ENCODE peak calls at places on chromosome 14, in nine cellular contexts. One of them, this sample, is unnamed.

GRCh38 chr14:95685978-95686922 is at the start of gene TCL1B:
- DNase-seq in mucosa of descending colon: no peak
- DNase-seq in fibroblast of the aortic adventitia: no peak
- DNase-seq in keratinocyte: no peak
- DNase-seq in body of pancreas: no peak
- DNase-seq in pancreas: no peak
- DNase-seq in epithelial cell of esophagus: no peak
- DNase-seq in cardiac muscle cell: no peak
- DNase-seq in sigmoid colon: no peak
- DNase-seq in this sample: no peak

GRCh38 chr14:68458840-68459469 is 333.9 kb downstream of the ZFP36L1 start:
- DNase-seq in sigmoid colon: peak
- DNase-seq in epithelial cell of esophagus: peak
- DNase-seq in keratinocyte: peak
- DNase-seq in pancreas: peak
- DNase-seq in fibroblast of the aortic adventitia: peak
- DNase-seq in cardiac muscle cell: peak
- DNase-seq in mucosa of descending colon: peak
- DNase-seq in body of pancreas: peak
- DNase-seq in this sample: peak

GRCh38 chr14:65356327-65356836 is 56.1 kb upstream of the FUT8 start:
- DNase-seq in body of pancreas: no peak
- DNase-seq in keratinocyte: peak
- DNase-seq in fibroblast of the aortic adventitia: peak
- DNase-seq in pancreas: no peak
- DNase-seq in cardiac muscle cell: peak
- DNase-seq in epithelial cell of esophagus: peak
- DNase-seq in mucosa of descending colon: no peak
- DNase-seq in sigmoid colon: no peak
- DNase-seq in this sample: no peak

GRCh38 chr14:95691591-95691990 is 5.4 kb downstream of the TCL1B start:
- DNase-seq in pancreas: no peak
- DNase-seq in keratinocyte: no peak
- DNase-seq in sigmoid colon: no peak
- DNase-seq in fibroblast of the aortic adventitia: no peak
- DNase-seq in epithelial cell of esophagus: no peak
- DNase-seq in cardiac muscle cell: no peak
- DNase-seq in mucosa of descending colon: no peak
- DNase-seq in body of pancreas: no peak
- DNase-seq in this sample: no peak

GRCh38 chr14:26377150-26377549 is 220.7 kb downstream of the NOVA1 start:
- DNase-seq in sigmoid colon: no peak
- DNase-seq in cardiac muscle cell: no peak
- DNase-seq in keratinocyte: no peak
- DNase-seq in epithelial cell of esophagus: peak
- DNase-seq in pancreas: no peak
- DNase-seq in body of pancreas: no peak
- DNase-seq in fibroblast of the aortic adventitia: no peak
- DNase-seq in mucosa of descending colon: no peak
- DNase-seq in this sample: no peak

GRCh38 chr14:103613517-103613916 is 15.5 kb upstream of the KLC1 start:
- DNase-seq in epithelial cell of esophagus: peak
- DNase-seq in pancreas: no peak
- DNase-seq in body of pancreas: no peak
- DNase-seq in cardiac muscle cell: no peak
- DNase-seq in sigmoid colon: no peak
- DNase-seq in fibroblast of the aortic adventitia: peak
- DNase-seq in keratinocyte: no peak
- DNase-seq in mucosa of descending colon: no peak
- DNase-seq in this sample: no peak

GRCh38 chr14:79645753-79646362 is 565.4 kb downstream of the DIO2 start:
- DNase-seq in body of pancreas: no peak
- DNase-seq in epithelial cell of esophagus: no peak
- DNase-seq in cardiac muscle cell: no peak
- DNase-seq in keratinocyte: no peak
- DNase-seq in mucosa of descending colon: no peak
- DNase-seq in fibroblast of the aortic adventitia: no peak
- DNase-seq in pancreas: no peak
- DNase-seq in sigmoid colon: no peak
- DNase-seq in this sample: no peak

GRCh38 chr14:55277972-55278740 is 6.9 kb downstream of the FBXO34 start:
- DNase-seq in pancreas: no peak
- DNase-seq in keratinocyte: no peak
- DNase-seq in mucosa of descending colon: no peak
- DNase-seq in epithelial cell of esophagus: no peak
- DNase-seq in fibroblast of the aortic adventitia: no peak
- DNase-seq in cardiac muscle cell: no peak
- DNase-seq in body of pancreas: no peak
- DNase-seq in sigmoid colon: no peak
- DNase-seq in this sample: no peak

GRCh38 chr14:61891810-61892209 is 129.6 kb downstream of the SNAPC1 start:
- DNase-seq in pancreas: no peak
- DNase-seq in keratinocyte: no peak
- DNase-seq in mucosa of descending colon: no peak
- DNase-seq in sigmoid colon: no peak
- DNase-seq in fibroblast of the aortic adventitia: no peak
- DNase-seq in body of pancreas: no peak
- DNase-seq in epithelial cell of esophagus: peak
- DNase-seq in cardiac muscle cell: no peak
- DNase-seq in this sample: no peak

GRCh38 chr14:61891251-61891650 is 129.0 kb downstream of the SNAPC1 start:
- DNase-seq in keratinocyte: no peak
- DNase-seq in fibroblast of the aortic adventitia: peak
- DNase-seq in cardiac muscle cell: peak
- DNase-seq in body of pancreas: no peak
- DNase-seq in pancreas: no peak
- DNase-seq in mucosa of descending colon: no peak
- DNase-seq in sigmoid colon: no peak
- DNase-seq in epithelial cell of esophagus: peak
- DNase-seq in this sample: no peak

GRCh38 chr14:61887628-61888027 is 125.4 kb downstream of the SNAPC1 start:
- DNase-seq in keratinocyte: no peak
- DNase-seq in cardiac muscle cell: no peak
- DNase-seq in fibroblast of the aortic adventitia: no peak
- DNase-seq in pancreas: no peak
- DNase-seq in body of pancreas: no peak
- DNase-seq in mucosa of descending colon: no peak
- DNase-seq in epithelial cell of esophagus: no peak
- DNase-seq in sigmoid colon: no peak
- DNase-seq in this sample: no peak

GRCh38 chr14:61893371-61893940 is 131.2 kb downstream of the SNAPC1 start:
- DNase-seq in cardiac muscle cell: no peak
- DNase-seq in fibroblast of the aortic adventitia: no peak
- DNase-seq in epithelial cell of esophagus: no peak
- DNase-seq in mucosa of descending colon: no peak
- DNase-seq in keratinocyte: no peak
- DNase-seq in pancreas: no peak
- DNase-seq in sigmoid colon: no peak
- DNase-seq in body of pancreas: no peak
- DNase-seq in this sample: no peak

DNA sequence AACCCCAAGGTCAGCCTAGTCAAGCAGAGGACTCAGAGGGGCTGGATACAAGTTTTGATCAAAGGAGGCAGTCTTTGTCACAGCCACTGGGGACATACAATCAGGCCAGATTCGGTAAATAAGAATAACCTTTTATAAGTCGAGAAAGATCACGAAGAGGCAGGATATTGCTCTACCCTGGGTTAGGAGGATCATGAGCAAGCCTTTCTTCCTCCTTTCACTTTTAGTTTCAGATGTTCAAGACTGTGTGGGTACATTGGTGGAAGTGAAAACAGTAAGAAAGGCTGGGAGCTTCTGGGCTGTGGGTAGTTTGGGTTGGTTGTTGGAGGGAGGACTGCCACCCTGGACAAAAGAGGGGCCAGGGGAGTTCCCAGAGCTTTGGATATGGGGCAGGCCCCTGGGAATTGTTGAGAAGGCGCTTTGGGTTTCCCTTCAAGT is 127.7 kb downstream of the SNAPC1 start:
- DNase-seq in fibroblast of the aortic adventitia: no peak
- DNase-seq in mucosa of descending colon: no peak
- DNase-seq in body of pancreas: no peak
- DNase-seq in epithelial cell of esophagus: no peak
- DNase-seq in sigmoid colon: no peak
- DNase-seq in cardiac muscle cell: no peak
- DNase-seq in pancreas: no peak
- DNase-seq in keratinocyte: no peak
- DNase-seq in this sample: no peak
- TF ChIP-seq CTCF in fibroblast of the aortic adventitia: no peak
- TF ChIP-seq CTCF in mucosa of descending colon: no peak
- TF ChIP-seq CTCF in body of pancreas: no peak
- TF ChIP-seq CTCF in epithelial cell of esophagus: no peak
- TF ChIP-seq CTCF in sigmoid colon: no peak
- TF ChIP-seq CTCF in cardiac muscle cell: no peak
- TF ChIP-seq CTCF in pancreas: no peak
- TF ChIP-seq CTCF in keratinocyte: no peak
- TF ChIP-seq CTCF in this sample: no peak

DNA sequence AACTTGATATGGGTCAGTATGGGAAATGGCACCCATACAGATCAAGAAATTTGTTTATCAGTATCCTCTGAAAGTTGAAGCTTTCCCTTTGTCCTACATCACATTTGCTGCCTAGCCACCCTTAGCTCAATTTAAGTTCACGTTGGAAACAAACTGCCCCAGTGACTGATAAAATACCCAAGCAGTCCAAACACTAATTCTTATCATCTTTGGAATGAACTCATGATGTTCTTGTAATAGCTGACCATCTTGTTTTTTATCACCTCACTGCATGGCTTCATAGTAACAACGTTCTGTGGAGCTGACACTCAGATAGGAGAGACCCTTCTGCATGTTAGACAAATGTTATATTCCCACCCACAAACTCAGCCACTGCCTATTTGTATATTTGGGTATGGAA is 93.4 kb downstream of the GPR135 start:
- DNase-seq in mucosa of descending colon: no peak
- DNase-seq in sigmoid colon: no peak
- DNase-seq in fibroblast of the aortic adventitia: no peak
- DNase-seq in pancreas: no peak
- DNase-seq in epithelial cell of esophagus: no peak
- DNase-seq in body of pancreas: no peak
- DNase-seq in cardiac muscle cell: peak
- DNase-seq in keratinocyte: no peak
- DNase-seq in this sample: no peak
- H3K4me3 ChIP-seq in mucosa of descending colon: no peak
- H3K4me3 ChIP-seq in sigmoid colon: no peak
- H3K4me3 ChIP-seq in fibroblast of the aortic adventitia: no peak
- H3K4me3 ChIP-seq in pancreas: no peak
- H3K4me3 ChIP-seq in epithelial cell of esophagus: no peak
- H3K4me3 ChIP-seq in body of pancreas: no peak
- H3K4me3 ChIP-seq in cardiac muscle cell: no peak
- H3K4me3 ChIP-seq in keratinocyte: no peak
- H3K4me3 ChIP-seq in this sample: no peak

GRCh38 chr14:104787736-104788532 is 7.6 kb downstream of the AKT1 start:
- DNase-seq in fibroblast of the aortic adventitia: no peak
- DNase-seq in epithelial cell of esophagus: no peak
- DNase-seq in keratinocyte: no peak
- DNase-seq in sigmoid colon: no peak
- DNase-seq in mucosa of descending colon: no peak
- DNase-seq in cardiac muscle cell: no peak
- DNase-seq in body of pancreas: no peak
- DNase-seq in pancreas: no peak
- DNase-seq in this sample: no peak

GRCh38 chr14:104785708-104786080 is 9.9 kb downstream of the AKT1 start:
- DNase-seq in pancreas: no peak
- DNase-seq in keratinocyte: no peak
- DNase-seq in sigmoid colon: no peak
- DNase-seq in epithelial cell of esophagus: no peak
- DNase-seq in fibroblast of the aortic adventitia: no peak
- DNase-seq in mucosa of descending colon: no peak
- DNase-seq in body of pancreas: no peak
- DNase-seq in cardiac muscle cell: no peak
- DNase-seq in this sample: no peak

GRCh38 chr14:104786726-104787675 is 8.5 kb downstream of the AKT1 start:
- DNase-seq in fibroblast of the aortic adventitia: no peak
- DNase-seq in keratinocyte: no peak
- DNase-seq in body of pancreas: no peak
- DNase-seq in mucosa of descending colon: no peak
- DNase-seq in pancreas: no peak
- DNase-seq in epithelial cell of esophagus: no peak
- DNase-seq in sigmoid colon: no peak
- DNase-seq in cardiac muscle cell: no peak
- DNase-seq in this sample: no peak

GRCh38 chr14:104784846-104785707 is 10.5 kb downstream of the AKT1 start:
- DNase-seq in cardiac muscle cell: no peak
- DNase-seq in epithelial cell of esophagus: no peak
- DNase-seq in fibroblast of the aortic adventitia: no peak
- DNase-seq in keratinocyte: no peak
- DNase-seq in body of pancreas: peak
- DNase-seq in sigmoid colon: no peak
- DNase-seq in mucosa of descending colon: no peak
- DNase-seq in pancreas: no peak
- DNase-seq in this sample: no peak

GRCh38 chr14:104786091-104786586 is 9.4 kb downstream of the AKT1 start:
- DNase-seq in fibroblast of the aortic adventitia: no peak
- DNase-seq in epithelial cell of esophagus: no peak
- DNase-seq in sigmoid colon: no peak
- DNase-seq in keratinocyte: no peak
- DNase-seq in pancreas: no peak
- DNase-seq in body of pancreas: no peak
- DNase-seq in mucosa of descending colon: no peak
- DNase-seq in cardiac muscle cell: no peak
- DNase-seq in this sample: no peak
- TF ChIP-seq CTCF in fibroblast of the aortic adventitia: no peak
- TF ChIP-seq CTCF in epithelial cell of esophagus: no peak
- TF ChIP-seq CTCF in sigmoid colon: no peak
- TF ChIP-seq CTCF in keratinocyte: no peak
- TF ChIP-seq CTCF in pancreas: no peak
- TF ChIP-seq CTCF in body of pancreas: no peak
- TF ChIP-seq CTCF in mucosa of descending colon: no peak
- TF ChIP-seq CTCF in cardiac muscle cell: no peak
- TF ChIP-seq CTCF in this sample: no peak

GRCh38 chr14:24143511-24143910 is 2.1 kb upstream of the EMC9 start:
- DNase-seq in sigmoid colon: no peak
- DNase-seq in epithelial cell of esophagus: no peak
- DNase-seq in keratinocyte: no peak
- DNase-seq in mucosa of descending colon: no peak
- DNase-seq in fibroblast of the aortic adventitia: peak
- DNase-seq in pancreas: no peak
- DNase-seq in cardiac muscle cell: peak
- DNase-seq in body of pancreas: no peak
- DNase-seq in this sample: no peak

GRCh38 chr14:24145700-24146621 is at the start of gene PSME2:
- DNase-seq in cardiac muscle cell: peak
- DNase-seq in fibroblast of the aortic adventitia: peak
- DNase-seq in keratinocyte: no peak
- DNase-seq in sigmoid colon: no peak
- DNase-seq in body of pancreas: no peak
- DNase-seq in epithelial cell of esophagus: no peak
- DNase-seq in mucosa of descending colon: no peak
- DNase-seq in pancreas: no peak
- DNase-seq in this sample: no peak

GRCh38 chr14:24144451-24144850 is 2.0 kb downstream of the PSME2 start:
- DNase-seq in keratinocyte: no peak
- DNase-seq in pancreas: no peak
- DNase-seq in sigmoid colon: no peak
- DNase-seq in cardiac muscle cell: no peak
- DNase-seq in fibroblast of the aortic adventitia: no peak
- DNase-seq in body of pancreas: no peak
- DNase-seq in mucosa of descending colon: no peak
- DNase-seq in epithelial cell of esophagus: no peak
- DNase-seq in this sample: no peak

GRCh38 chr14:24146622-24146977 is 190 bp upstream of the PSME2 start:
- DNase-seq in cardiac muscle cell: peak
- DNase-seq in body of pancreas: peak
- DNase-seq in mucosa of descending colon: peak
- DNase-seq in pancreas: peak
- DNase-seq in fibroblast of the aortic adventitia: peak
- DNase-seq in keratinocyte: peak
- DNase-seq in epithelial cell of esophagus: peak
- DNase-seq in sigmoid colon: peak
- DNase-seq in this sample: peak

DNA sequence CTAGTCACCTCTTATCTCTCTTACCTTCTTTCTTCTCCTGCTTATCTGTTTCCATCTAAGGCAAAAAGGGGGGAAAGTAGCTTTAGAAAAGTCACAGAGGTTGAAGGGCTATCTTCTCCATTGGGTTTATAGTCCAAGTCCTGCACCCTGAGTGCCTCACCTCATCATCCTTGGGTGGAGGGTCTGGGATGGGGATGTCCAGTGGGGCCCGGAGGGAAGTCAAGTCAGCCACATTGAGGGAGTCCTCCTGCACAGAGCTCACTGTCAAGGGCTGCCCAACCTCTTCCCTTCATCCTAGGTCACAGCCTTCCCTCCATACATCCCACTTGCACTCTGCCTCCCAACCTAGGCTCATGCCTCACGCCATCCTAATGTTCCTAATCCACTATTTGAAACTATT is 1.2 kb downstream of the PSME2 start:
- DNase-seq in sigmoid colon: no peak
- DNase-seq in pancreas: no peak
- DNase-seq in body of pancreas: no peak
- DNase-seq in fibroblast of the aortic adventitia: no peak
- DNase-seq in mucosa of descending colon: no peak
- DNase-seq in epithelial cell of esophagus: no peak
- DNase-seq in keratinocyte: no peak
- DNase-seq in cardiac muscle cell: no peak
- DNase-seq in this sample: no peak
- H3K4me3 ChIP-seq in sigmoid colon: no peak
- H3K4me3 ChIP-seq in pancreas: no peak
- H3K4me3 ChIP-seq in body of pancreas: no peak
- H3K4me3 ChIP-seq in fibroblast of the aortic adventitia: peak
- H3K4me3 ChIP-seq in mucosa of descending colon: no peak
- H3K4me3 ChIP-seq in epithelial cell of esophagus: no peak
- H3K4me3 ChIP-seq in keratinocyte: no peak
- H3K4me3 ChIP-seq in cardiac muscle cell: no peak
- H3K4me3 ChIP-seq in this sample: peak